ENCODE peak calls at places on chromosomes 13 and 19, in eight cellular contexts. O is GM12878, Y is HCT116, Q is K562, M is SK-N-SH, V is H1, B is A549, G is HepG2. S is an unnamed sample.

GRCh38 chr19:32041681-32042292 is 303.6 kb upstream of the ZNF507 start:
- DNase-seq in O (no peak), Y (no peak), Q (peak), M (peak), V (peak), B (peak), G (peak), S (peak)

GRCh38 chr13:95300625-95301134 is 571 bp downstream of the ABCC4 start:
- DNase-seq in O (no peak), Y (peak), Q (peak), M (peak), V (peak), B (peak), G (peak), S (peak)

GRCh38 chr13:73324842-73325241 is 266.0 kb downstream of the KLF5 start:
- DNase-seq in O (no peak), Y (no peak), Q (no peak), M (no peak), V (no peak), B (no peak), G (no peak), S (no peak)

GRCh38 chr13:25659091-25659502 is 287.3 kb downstream of the ATP8A2 start:
- DNase-seq in O (no peak), Y (no peak), Q (no peak), M (no peak), V (no peak), B (no peak), G (no peak), S (no peak)

GRCh38 chr13:25300861-25301346 is 521 bp upstream of the NUP58 start:
- DNase-seq in O (no peak), Y (no peak), Q (no peak), M (peak), V (no peak), B (no peak), G (no peak), S (no peak)

GRCh38 chr19:29119582-29119981 is 93.4 kb downstream of the UQCRFS1 start:
- DNase-seq in O (no peak), Y (no peak), Q (no peak), M (peak), V (peak), B (no peak), G (no peak), S (no peak)

GRCh38 chr19:43470288-43470687 is 4.9 kb upstream of the LYPD3 start:
- DNase-seq in O (no peak), Y (no peak), Q (no peak), M (peak), V (no peak), B (no peak), G (no peak), S (peak)

GRCh38 chr19:49677232-49677881 is at the start of gene PRMT1:
- DNase-seq in O (no peak), Y (no peak), Q (peak), M (peak), V (peak), B (no peak), G (peak), S (no peak)

GRCh38 chr19:39765091-39766076 is 13.3 kb upstream of the LEUTX start:
- DNase-seq in O (no peak), Y (peak), Q (peak), M (peak), V (peak), B (peak), G (peak), S (peak)

GRCh38 chr19:6241680-6242079 is 38.1 kb downstream of the MLLT1 start:
- DNase-seq in O (no peak), Y (no peak), Q (no peak), M (peak), V (no peak), B (no peak), G (peak), S (no peak)

GRCh38 chr19:23772668-23773063 is 14.0 kb upstream of the ZNF681 start:
- DNase-seq in O (no peak), Y (no peak), Q (no peak), M (no peak), V (no peak), B (no peak), G (no peak), S (no peak)

GRCh38 chr19:33171916-33172359 is 22.2 kb upstream of the LRP3 start:
- DNase-seq in O (no peak), Y (no peak), Q (no peak), M (no peak), V (no peak), B (no peak), G (no peak), S (peak)

GRCh38 chr13:25372275-25373081 is 704 bp downstream of the ATP8A2 start:
- DNase-seq in O (no peak), Y (no peak), Q (peak), M (peak), V (peak), B (no peak), G (no peak), S (no peak)

GRCh38 chr13:97125051-97125809 is 96.9 kb upstream of the MBNL2 start:
- DNase-seq in O (peak), Y (peak), Q (no peak), M (peak), V (no peak), B (no peak), G (peak), S (peak)

GRCh38 chr13:111909971-111910671 is 156.8 kb upstream of the SOX1 start:
- DNase-seq in O (no peak), Y (no peak), Q (no peak), M (no peak), V (peak), B (no peak), G (no peak), S (no peak)

GRCh38 chr19:10416380-10417257 is 3.7 kb upstream of the PDE4A start:
- DNase-seq in O (peak), Y (peak), Q (peak), M (peak), V (peak), B (peak), G (peak), S (peak)

GRCh38 chr13:99555149-99555548 is 53.9 kb downstream of the TM9SF2 start:
- DNase-seq in O (no peak), Y (no peak), Q (no peak), M (no peak), V (no peak), B (no peak), G (peak), S (no peak)

GRCh38 chr13:66214467-66214866 is 1015.7 kb downstream of the PCDH9 start:
- DNase-seq in O (no peak), Y (no peak), Q (no peak), M (no peak), V (no peak), B (no peak), G (no peak), S (no peak)

GRCh38 chr19:41341669-41342490 is 11.8 kb downstream of the TGFB1 start:
- DNase-seq in O (no peak), Y (no peak), Q (peak), M (peak), V (no peak), B (no peak), G (no peak), S (no peak)

GRCh38 chr19:34224996-34225658 is 29.2 kb upstream of the GARRE1 start:
- DNase-seq in O (no peak), Y (no peak), Q (no peak), M (no peak), V (no peak), B (no peak), G (no peak), S (peak)

GRCh38 chr19:35219008-35219407 is 9.5 kb downstream of the FAM187B start:
- DNase-seq in O (no peak), Y (no peak), Q (no peak), M (no peak), V (no peak), B (no peak), G (no peak), S (no peak)

GRCh38 chr13:66778461-66778860 is 451.7 kb downstream of the PCDH9 start:
- DNase-seq in O (no peak), Y (no peak), Q (no peak), M (peak), V (no peak), B (no peak), G (no peak), S (no peak)

GRCh38 chr19:14055396-14055795 is 6.5 kb downstream of the PALM3 start:
- DNase-seq in O (no peak), Y (no peak), Q (peak), M (no peak), V (no peak), B (no peak), G (no peak), S (no peak)

GRCh38 chr13:93260591-93260990 is 34.0 kb downstream of the GPC6 start:
- DNase-seq in O (no peak), Y (no peak), Q (no peak), M (no peak), V (no peak), B (no peak), G (no peak), S (peak)

GRCh38 chr19:32318884-32319520 is 26.4 kb upstream of the ZNF507 start:
- DNase-seq in O (no peak), Y (peak), Q (peak), M (peak), V (peak), B (peak), G (no peak), S (no peak)

GRCh38 chr13:76836311-76836710 is 49.9 kb downstream of the KCTD12 start:
- DNase-seq in O (no peak), Y (no peak), Q (no peak), M (no peak), V (no peak), B (no peak), G (no peak), S (peak)

GRCh38 chr13:45119469-45119989 is 781 bp upstream of the GTF2F2 start:
- DNase-seq in O (peak), Y (no peak), Q (no peak), M (peak), V (no peak), B (no peak), G (no peak), S (peak)

GRCh38 chr19:45881909-45882528 is 3.9 kb downstream of the IRF2BP1 start:
- DNase-seq in O (no peak), Y (no peak), Q (peak), M (peak), V (peak), B (no peak), G (peak), S (no peak)

DNA sequence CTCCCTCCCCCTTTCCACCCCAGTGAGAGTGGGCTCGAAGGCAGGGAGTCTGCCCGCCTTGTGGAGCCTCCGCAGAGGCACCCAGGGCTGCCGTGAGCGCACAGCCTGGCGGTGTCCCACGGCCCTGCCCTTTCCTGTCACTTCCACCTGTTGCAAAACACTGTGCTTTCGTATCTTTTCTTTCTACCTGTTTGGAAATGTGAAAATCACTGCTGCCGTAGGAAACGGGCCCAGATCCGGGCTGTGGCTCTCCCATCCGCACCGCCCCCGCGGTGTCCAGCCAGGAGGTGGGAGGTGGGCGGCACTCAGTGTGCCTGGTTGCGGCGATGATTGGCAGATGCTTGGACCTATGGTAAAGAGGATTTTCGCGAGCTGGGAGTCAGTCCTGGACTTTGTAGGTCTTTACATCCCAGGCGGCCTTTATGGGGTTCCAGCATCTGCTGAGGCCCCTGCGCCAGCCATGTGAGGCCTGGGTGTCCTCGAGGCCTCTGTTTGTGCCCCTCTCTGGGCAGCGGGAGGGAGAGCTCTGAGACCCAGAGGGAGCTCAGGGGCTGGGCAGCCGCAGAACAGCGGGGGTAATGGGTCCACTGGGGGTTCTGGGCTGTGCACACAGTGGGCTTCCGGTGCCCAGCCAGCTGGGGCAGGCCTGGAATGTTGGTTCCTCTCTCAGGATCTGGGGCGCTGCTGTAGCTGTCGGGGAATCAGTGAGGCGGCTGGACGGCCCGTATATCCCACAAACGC is 6.1 kb downstream of the STK11 start:
- DNase-seq in O (no peak), Y (no peak), Q (peak), M (no peak), V (no peak), B (no peak), G (no peak), S (no peak)
- TF ChIP-seq RAD21 in O (no peak), Y (no peak), Q (no peak), M (no peak), V (no peak), B (no peak), G (no peak), S (no peak)

GRCh38 chr13:31037351-31037750 is 104.9 kb downstream of the TEX26 start:
- DNase-seq in O (no peak), Y (no peak), Q (no peak), M (no peak), V (no peak), B (no peak), G (no peak), S (no peak)

GRCh38 chr13:31042084-31042483 is 109.6 kb downstream of the TEX26 start:
- DNase-seq in O (no peak), Y (no peak), Q (no peak), M (no peak), V (no peak), B (no peak), G (no peak), S (no peak)

GRCh38 chr13:31036717-31037116 is 104.3 kb downstream of the TEX26 start:
- DNase-seq in O (no peak), Y (no peak), Q (no peak), M (no peak), V (no peak), B (no peak), G (no peak), S (no peak)

GRCh38 chr13:31037874-31038475 is 105.5 kb downstream of the TEX26 start:
- DNase-seq in O (no peak), Y (no peak), Q (no peak), M (no peak), V (no peak), B (no peak), G (no peak), S (no peak)

DNA sequence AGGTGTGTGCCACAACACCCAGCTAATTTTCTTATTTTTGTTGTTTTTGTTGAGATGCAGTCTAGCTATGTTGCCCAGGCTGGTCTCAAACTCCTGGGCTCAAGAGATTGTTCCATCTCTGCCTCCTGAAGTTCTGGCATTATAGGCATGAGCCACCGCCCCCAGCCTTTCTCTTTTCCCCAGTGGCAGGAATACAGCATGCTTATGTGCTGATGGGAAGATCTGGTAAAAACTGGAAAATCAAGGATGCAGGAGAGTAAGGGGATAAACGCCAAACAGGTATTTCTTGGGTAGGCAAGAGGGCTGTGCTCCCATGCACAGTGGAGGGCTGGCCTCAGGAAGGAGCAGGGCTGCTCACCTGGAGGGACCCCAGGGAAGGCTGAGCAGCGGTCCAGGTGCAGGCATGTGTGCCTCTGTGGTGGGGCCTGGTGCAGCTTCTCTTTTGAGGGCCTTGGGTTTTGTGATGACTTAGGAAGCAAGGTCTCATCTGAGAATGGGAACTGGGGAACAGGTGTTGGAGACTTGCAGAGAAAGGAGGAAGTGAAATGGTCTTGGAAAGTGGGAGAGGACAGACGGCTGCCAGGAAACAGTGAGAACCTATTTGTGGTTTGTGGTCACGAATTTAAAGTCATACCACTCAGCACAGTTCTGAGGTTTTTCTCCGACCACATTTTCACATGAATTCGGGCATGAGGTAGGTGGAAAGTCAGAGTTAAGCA is 106.5 kb downstream of the TEX26 start:
- DNase-seq in O (peak), Y (no peak), Q (no peak), M (no peak), V (no peak), B (no peak), G (no peak), S (peak)
- TF ChIP-seq RAD21 in O (no peak), Y (no peak), Q (no peak), M (no peak), V (no peak), B (no peak), G (no peak), S (no peak)

GRCh38 chr13:32829676-32830091 is 186.5 kb upstream of the KL start:
- DNase-seq in O (no peak), Y (peak), Q (no peak), M (no peak), V (no peak), B (peak), G (no peak), S (peak)
- TF ChIP-seq RAD21 in O (no peak), Y (no peak), Q (no peak), M (no peak), V (no peak), B (no peak), G (no peak), S (no peak)

GRCh38 chr13:21104199-21105019 is 43.0 kb upstream of the LATS2 start:
- DNase-seq in O (no peak), Y (no peak), Q (no peak), M (no peak), V (no peak), B (no peak), G (no peak), S (no peak)

GRCh38 chr13:21109168-21109567 is 47.8 kb upstream of the LATS2 start:
- DNase-seq in O (no peak), Y (no peak), Q (no peak), M (no peak), V (no peak), B (no peak), G (no peak), S (no peak)

GRCh38 chr13:21100994-21101757 is 39.8 kb upstream of the LATS2 start:
- DNase-seq in O (no peak), Y (no peak), Q (no peak), M (no peak), V (no peak), B (no peak), G (peak), S (no peak)

GRCh38 chr13:21101865-21102576 is 40.6 kb upstream of the LATS2 start:
- DNase-seq in O (no peak), Y (no peak), Q (no peak), M (no peak), V (no peak), B (no peak), G (peak), S (no peak)

DNA sequence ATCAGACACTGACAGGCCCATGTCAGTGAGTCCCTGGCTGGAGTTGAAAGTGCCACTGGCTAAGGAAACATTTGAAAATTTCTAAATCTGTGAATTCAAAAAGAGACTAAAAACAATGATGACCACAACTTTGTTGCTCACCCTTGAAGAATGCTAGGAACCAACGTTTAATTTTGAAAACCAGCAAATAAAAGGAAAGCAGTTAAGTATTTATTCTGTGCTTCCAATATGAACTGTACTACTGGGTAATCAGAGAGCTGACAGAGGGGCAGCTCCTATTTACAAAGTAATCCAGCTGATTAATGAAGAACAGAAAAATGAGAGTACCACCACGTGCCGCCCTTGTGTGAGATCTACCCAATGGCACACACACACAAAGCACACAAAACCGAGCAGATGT is 44.7 kb upstream of the LATS2 start:
- DNase-seq in O (no peak), Y (no peak), Q (no peak), M (no peak), V (no peak), B (no peak), G (no peak), S (peak)
- TF ChIP-seq RAD21 in O (no peak), Y (no peak), Q (no peak), M (no peak), V (no peak), B (no peak), G (no peak), S (no peak)

GRCh38 chr13:110216403-110217041 is 90.4 kb downstream of the COL4A1 start:
- DNase-seq in O (no peak), Y (no peak), Q (no peak), M (no peak), V (no peak), B (no peak), G (no peak), S (peak)

GRCh38 chr13:110218601-110219201 is 88.3 kb downstream of the COL4A1 start:
- DNase-seq in O (no peak), Y (no peak), Q (no peak), M (no peak), V (no peak), B (no peak), G (no peak), S (no peak)

GRCh38 chr13:110216006-110216402 is 91.0 kb downstream of the COL4A1 start:
- DNase-seq in O (no peak), Y (no peak), Q (no peak), M (no peak), V (no peak), B (no peak), G (no peak), S (no peak)

GRCh38 chr13:110215606-110216005 is 91.4 kb downstream of the COL4A1 start:
- DNase-seq in O (no peak), Y (no peak), Q (no peak), M (no peak), V (no peak), B (no peak), G (no peak), S (peak)

DNA sequence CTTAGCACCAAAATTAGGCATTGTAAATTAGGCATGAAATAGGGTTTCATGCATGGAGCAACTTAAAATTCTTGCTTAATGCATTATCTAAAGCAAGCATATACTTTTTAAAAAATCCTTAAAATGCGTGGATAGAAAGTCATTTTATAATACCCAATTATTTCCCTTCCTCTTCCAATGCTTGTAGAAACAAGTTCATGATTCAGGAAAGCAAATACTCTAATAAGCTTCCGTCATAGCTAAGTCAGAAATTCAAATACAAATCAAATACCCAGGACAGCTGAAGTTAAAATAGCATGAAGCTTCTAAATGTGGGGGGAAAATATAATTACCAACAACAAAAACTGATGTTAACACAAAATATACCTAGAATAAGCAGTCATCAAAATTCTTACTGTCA is 89.1 kb downstream of the COL4A1 start:
- DNase-seq in O (no peak), Y (no peak), Q (no peak), M (no peak), V (no peak), B (no peak), G (no peak), S (no peak)
- TF ChIP-seq RAD21 in O (no peak), Y (no peak), Q (no peak), M (no peak), V (no peak), B (no peak), G (no peak), S (no peak)

GRCh38 chr13:91805605-91806004 is 407.2 kb downstream of the GPC5 start:
- DNase-seq in O (no peak), Y (no peak), Q (no peak), M (no peak), V (no peak), B (no peak), G (no peak), S (no peak)

GRCh38 chr13:91802957-91803356 is 404.5 kb downstream of the GPC5 start:
- DNase-seq in O (no peak), Y (no peak), Q (no peak), M (no peak), V (no peak), B (no peak), G (no peak), S (no peak)

GRCh38 chr13:91809161-91809560 is 410.7 kb downstream of the GPC5 start:
- DNase-seq in O (no peak), Y (no peak), Q (no peak), M (no peak), V (no peak), B (no peak), G (no peak), S (no peak)

GRCh38 chr13:91804724-91805123 is 406.3 kb downstream of the GPC5 start:
- DNase-seq in O (no peak), Y (no peak), Q (no peak), M (peak), V (no peak), B (no peak), G (no peak), S (no peak)
- TF ChIP-seq RAD21 in O (no peak), Y (no peak), Q (no peak), M (no peak), V (no peak), B (no peak), G (no peak), S (no peak)

S was measured in IMR-90.